ENCODE peak calls at places on chromosome 12, in five cellular contexts. One of them, this sample, is unnamed.

GRCh38 chr12:27866382-27867101 is 86.5 kb upstream of the MANSC4 start:
- DNase-seq in coronary artery: no peak
- DNase-seq in astrocyte: peak; percentile 63
- DNase-seq in fibroblast of the aortic adventitia: peak; percentile 28
- DNase-seq in astrocyte of the spinal cord: peak; percentile 25
- DNase-seq in this sample: peak; percentile 79

GRCh38 chr12:131766382-131767107 is 55.7 kb downstream of the SFSWAP start:
- DNase-seq in astrocyte: no peak
- DNase-seq in fibroblast of the aortic adventitia: no peak
- DNase-seq in coronary artery: no peak
- DNase-seq in astrocyte of the spinal cord: no peak
- DNase-seq in this sample: no peak

GRCh38 chr12:57454566-57455373 is at the start of gene INHBE:
- DNase-seq in astrocyte: peak; percentile 59
- DNase-seq in fibroblast of the aortic adventitia: peak; percentile 88
- DNase-seq in coronary artery: no peak
- DNase-seq in astrocyte of the spinal cord: peak; percentile 89
- DNase-seq in this sample: peak; percentile 96

GRCh38 chr12:50537538-50537919 is 32.7 kb downstream of the DIP2B start:
- DNase-seq in astrocyte of the spinal cord: peak; percentile 29
- DNase-seq in coronary artery: no peak
- DNase-seq in fibroblast of the aortic adventitia: peak; percentile 41
- DNase-seq in astrocyte: peak; percentile 83
- DNase-seq in this sample: peak; percentile 58

GRCh38 chr12:17352164-17352563 is 737.8 kb downstream of the RERGL start:
- DNase-seq in coronary artery: no peak
- DNase-seq in fibroblast of the aortic adventitia: no peak
- DNase-seq in astrocyte of the spinal cord: no peak
- DNase-seq in astrocyte: no peak
- DNase-seq in this sample: no peak

GRCh38 chr12:125330645-125331341 is 265.6 kb downstream of the AACS start:
- DNase-seq in astrocyte: peak; percentile 4
- DNase-seq in fibroblast of the aortic adventitia: peak; percentile 26
- DNase-seq in coronary artery: peak; percentile 67
- DNase-seq in astrocyte of the spinal cord: peak; percentile 34
- DNase-seq in this sample: peak; percentile 17

GRCh38 chr12:14999421-15000047 is 26.7 kb downstream of the PDE6H start:
- DNase-seq in coronary artery: no peak
- DNase-seq in astrocyte: peak; percentile 83
- DNase-seq in fibroblast of the aortic adventitia: peak; percentile 40
- DNase-seq in astrocyte of the spinal cord: peak; percentile 57
- DNase-seq in this sample: peak; percentile 70

GRCh38 chr12:95326450-95326849 is 108.8 kb downstream of the VEZT start:
- DNase-seq in astrocyte: peak; percentile 73
- DNase-seq in coronary artery: no peak
- DNase-seq in astrocyte of the spinal cord: no peak
- DNase-seq in fibroblast of the aortic adventitia: peak; percentile 83
- DNase-seq in this sample: peak; percentile 56

GRCh38 chr12:132222096-132222807 is 78.0 kb downstream of the NOC4L start:
- DNase-seq in astrocyte of the spinal cord: no peak
- DNase-seq in coronary artery: no peak
- DNase-seq in astrocyte: no peak
- DNase-seq in fibroblast of the aortic adventitia: no peak
- DNase-seq in this sample: peak; percentile 66

GRCh38 chr12:69324797-69325466 is 23.2 kb upstream of the LYZ start:
- DNase-seq in coronary artery: no peak
- DNase-seq in fibroblast of the aortic adventitia: no peak
- DNase-seq in astrocyte of the spinal cord: no peak
- DNase-seq in astrocyte: no peak
- DNase-seq in this sample: no peak

GRCh38 chr12:70033310-70033709 is 208.3 kb downstream of the MYRFL start:
- DNase-seq in coronary artery: no peak
- DNase-seq in astrocyte of the spinal cord: no peak
- DNase-seq in astrocyte: no peak
- DNase-seq in fibroblast of the aortic adventitia: no peak
- DNase-seq in this sample: no peak

GRCh38 chr12:31106101-31106803 is 32.6 kb downstream of the DDX11 start:
- DNase-seq in fibroblast of the aortic adventitia: no peak
- DNase-seq in astrocyte of the spinal cord: no peak
- DNase-seq in astrocyte: no peak
- DNase-seq in coronary artery: peak; percentile 61
- DNase-seq in this sample: no peak

GRCh38 chr12:124517260-124518050 is 50.0 kb downstream of the NCOR2 start:
- DNase-seq in coronary artery: peak; percentile 89
- DNase-seq in astrocyte of the spinal cord: peak; percentile 52
- DNase-seq in fibroblast of the aortic adventitia: peak; percentile 68
- DNase-seq in astrocyte: no peak
- DNase-seq in this sample: peak; percentile 60

GRCh38 chr12:31588976-31589375 is 2.0 kb downstream of the DENND5B start:
- DNase-seq in astrocyte: no peak
- DNase-seq in astrocyte of the spinal cord: peak; percentile 22
- DNase-seq in fibroblast of the aortic adventitia: peak; percentile 25
- DNase-seq in coronary artery: no peak
- DNase-seq in this sample: peak; percentile 6

GRCh38 chr12:6059221-6059620 is 65.2 kb downstream of the VWF start:
- DNase-seq in astrocyte of the spinal cord: no peak
- DNase-seq in fibroblast of the aortic adventitia: no peak
- DNase-seq in astrocyte: no peak
- DNase-seq in coronary artery: no peak
- DNase-seq in this sample: no peak

GRCh38 chr12:6053541-6053940 is 70.9 kb downstream of the VWF start:
- DNase-seq in coronary artery: no peak
- DNase-seq in fibroblast of the aortic adventitia: peak; percentile 72
- DNase-seq in astrocyte of the spinal cord: no peak
- DNase-seq in astrocyte: peak; percentile 58
- DNase-seq in this sample: peak; percentile 49

GRCh38 chr12:6058481-6059161 is 65.8 kb downstream of the VWF start:
- DNase-seq in coronary artery: no peak
- DNase-seq in astrocyte of the spinal cord: no peak
- DNase-seq in fibroblast of the aortic adventitia: no peak
- DNase-seq in astrocyte: no peak
- DNase-seq in this sample: no peak

GRCh38 chr12:6057693-6058092 is 66.8 kb downstream of the VWF start:
- DNase-seq in coronary artery: no peak
- DNase-seq in astrocyte: no peak
- DNase-seq in astrocyte of the spinal cord: no peak
- DNase-seq in fibroblast of the aortic adventitia: no peak
- DNase-seq in this sample: no peak

GRCh38 chr12:6056406-6057211 is 67.9 kb downstream of the VWF start:
- DNase-seq in astrocyte: no peak
- DNase-seq in astrocyte of the spinal cord: no peak
- DNase-seq in coronary artery: no peak
- DNase-seq in fibroblast of the aortic adventitia: no peak
- DNase-seq in this sample: no peak
- H3K4me3 ChIP-seq in astrocyte: no peak overlapping the region
- H3K4me3 ChIP-seq in astrocyte of the spinal cord: no peak overlapping the region
- H3K4me3 ChIP-seq in coronary artery: peak overlapping the region; percentile 60
- H3K4me3 ChIP-seq in fibroblast of the aortic adventitia: no peak overlapping the region
- H3K4me3 ChIP-seq in this sample: no peak overlapping the region

GRCh38 chr12:53474077-53474476 is 22.2 kb downstream of the PCBP2 start:
- DNase-seq in fibroblast of the aortic adventitia: no peak
- DNase-seq in astrocyte of the spinal cord: no peak
- DNase-seq in coronary artery: no peak
- DNase-seq in astrocyte: no peak
- DNase-seq in this sample: no peak

GRCh38 chr12:53479314-53479713 is 19.9 kb downstream of the MAP3K12 start:
- DNase-seq in fibroblast of the aortic adventitia: no peak
- DNase-seq in astrocyte: no peak
- DNase-seq in coronary artery: no peak
- DNase-seq in astrocyte of the spinal cord: no peak
- DNase-seq in this sample: no peak

GRCh38 chr12:53474819-53475218 is 22.9 kb downstream of the PCBP2 start:
- DNase-seq in fibroblast of the aortic adventitia: no peak
- DNase-seq in astrocyte: no peak
- DNase-seq in astrocyte of the spinal cord: no peak
- DNase-seq in coronary artery: no peak
- DNase-seq in this sample: no peak

GRCh38 chr12:53478865-53479264 is 20.4 kb downstream of the MAP3K12 start:
- DNase-seq in coronary artery: peak; percentile 0
- DNase-seq in astrocyte: no peak
- DNase-seq in fibroblast of the aortic adventitia: peak; percentile 34
- DNase-seq in astrocyte of the spinal cord: no peak
- DNase-seq in this sample: no peak

GRCh38 chr12:53476769-53477209 is 22.5 kb downstream of the MAP3K12 start:
- DNase-seq in coronary artery: no peak
- DNase-seq in astrocyte of the spinal cord: no peak
- DNase-seq in fibroblast of the aortic adventitia: peak; percentile 51
- DNase-seq in astrocyte: no peak
- DNase-seq in this sample: no peak
- TF ChIP-seq CTCF in coronary artery: no peak
- TF ChIP-seq CTCF in astrocyte of the spinal cord: peak; percentile 40
- TF ChIP-seq CTCF in fibroblast of the aortic adventitia: peak; percentile 19
- TF ChIP-seq CTCF in astrocyte: no peak
- TF ChIP-seq CTCF in this sample: peak; percentile 31

GRCh38 chr12:108602961-108603704 is 5.2 kb upstream of the TMEM119 start:
- DNase-seq in coronary artery: no peak
- DNase-seq in fibroblast of the aortic adventitia: no peak
- DNase-seq in astrocyte of the spinal cord: no peak
- DNase-seq in astrocyte: no peak
- DNase-seq in this sample: no peak

GRCh38 chr12:108603743-108604142 is 5.9 kb upstream of the TMEM119 start:
- DNase-seq in fibroblast of the aortic adventitia: no peak
- DNase-seq in coronary artery: no peak
- DNase-seq in astrocyte: no peak
- DNase-seq in astrocyte of the spinal cord: no peak
- DNase-seq in this sample: no peak

GRCh38 chr12:108600702-108601007 is 2.8 kb upstream of the TMEM119 start:
- DNase-seq in coronary artery: no peak
- DNase-seq in astrocyte: no peak
- DNase-seq in astrocyte of the spinal cord: no peak
- DNase-seq in fibroblast of the aortic adventitia: no peak
- DNase-seq in this sample: no peak

GRCh38 chr12:108604208-108604941 is 6.5 kb upstream of the TMEM119 start:
- DNase-seq in fibroblast of the aortic adventitia: no peak
- DNase-seq in astrocyte of the spinal cord: no peak
- DNase-seq in coronary artery: no peak
- DNase-seq in astrocyte: no peak
- DNase-seq in this sample: no peak

GRCh38 chr12:108602209-108602705 is 4.4 kb upstream of the TMEM119 start:
- DNase-seq in astrocyte of the spinal cord: no peak
- DNase-seq in coronary artery: no peak
- DNase-seq in fibroblast of the aortic adventitia: no peak
- DNase-seq in astrocyte: no peak
- DNase-seq in this sample: no peak
- H3K4me3 ChIP-seq in astrocyte of the spinal cord: no peak overlapping the region
- H3K4me3 ChIP-seq in coronary artery: no peak overlapping the region
- H3K4me3 ChIP-seq in fibroblast of the aortic adventitia: no peak overlapping the region
- H3K4me3 ChIP-seq in astrocyte: no peak overlapping the region
- H3K4me3 ChIP-seq in this sample: no peak overlapping the region

DNA sequence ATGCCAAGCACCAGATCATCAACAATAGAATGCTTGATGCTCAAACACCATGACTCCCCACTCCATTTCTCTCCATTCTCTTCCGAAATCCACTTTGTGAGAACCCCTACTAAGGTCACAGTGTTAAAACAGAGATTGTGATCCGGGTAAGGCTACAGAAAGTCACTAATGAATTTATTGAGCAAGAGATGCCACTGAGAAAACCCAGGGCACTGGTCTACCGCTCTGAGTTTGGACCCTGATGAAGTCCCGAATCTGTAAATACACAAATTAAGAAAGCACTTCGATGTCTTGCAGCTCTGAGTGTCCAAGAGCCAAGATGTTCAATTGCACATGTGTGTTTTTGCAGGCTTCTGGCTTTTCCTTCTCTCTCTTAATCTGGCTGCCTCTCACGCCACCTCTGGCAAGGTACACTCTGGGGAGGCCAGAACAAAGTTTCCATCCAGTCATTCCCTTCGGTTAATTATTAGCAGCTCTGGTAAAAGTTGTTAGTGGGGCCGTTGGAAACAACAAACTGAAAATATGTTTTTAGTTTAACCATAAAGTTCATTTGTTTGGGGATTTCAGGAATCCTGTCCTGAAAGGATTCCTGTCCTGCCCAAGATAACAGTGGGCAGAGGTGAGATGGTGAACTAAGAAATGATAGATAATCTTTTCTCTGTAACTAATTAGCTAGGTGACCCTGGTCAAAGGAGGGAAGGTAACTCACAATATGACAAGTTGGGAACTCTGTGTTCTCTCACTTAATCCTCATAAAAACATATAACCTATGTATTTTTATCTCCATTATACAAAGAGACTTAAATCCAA is 75.4 kb downstream of the BTG1 start:
- DNase-seq in coronary artery: no peak
- DNase-seq in astrocyte of the spinal cord: no peak
- DNase-seq in astrocyte: no peak
- DNase-seq in fibroblast of the aortic adventitia: no peak
- DNase-seq in this sample: no peak
- TF ChIP-seq CTCF in coronary artery: no peak
- TF ChIP-seq CTCF in astrocyte of the spinal cord: no peak
- TF ChIP-seq CTCF in astrocyte: no peak
- TF ChIP-seq CTCF in fibroblast of the aortic adventitia: no peak
- TF ChIP-seq CTCF in this sample: no peak

GRCh38 chr12:64639466-64639865 is 29.2 kb downstream of the RASSF3 start:
- DNase-seq in astrocyte: no peak
- DNase-seq in coronary artery: no peak
- DNase-seq in fibroblast of the aortic adventitia: no peak
- DNase-seq in astrocyte of the spinal cord: no peak
- DNase-seq in this sample: no peak
- H3K4me3 ChIP-seq in astrocyte: no peak overlapping the region
- H3K4me3 ChIP-seq in coronary artery: no peak overlapping the region
- H3K4me3 ChIP-seq in fibroblast of the aortic adventitia: no peak overlapping the region
- H3K4me3 ChIP-seq in astrocyte of the spinal cord: no peak overlapping the region
- H3K4me3 ChIP-seq in this sample: no peak overlapping the region

DNA sequence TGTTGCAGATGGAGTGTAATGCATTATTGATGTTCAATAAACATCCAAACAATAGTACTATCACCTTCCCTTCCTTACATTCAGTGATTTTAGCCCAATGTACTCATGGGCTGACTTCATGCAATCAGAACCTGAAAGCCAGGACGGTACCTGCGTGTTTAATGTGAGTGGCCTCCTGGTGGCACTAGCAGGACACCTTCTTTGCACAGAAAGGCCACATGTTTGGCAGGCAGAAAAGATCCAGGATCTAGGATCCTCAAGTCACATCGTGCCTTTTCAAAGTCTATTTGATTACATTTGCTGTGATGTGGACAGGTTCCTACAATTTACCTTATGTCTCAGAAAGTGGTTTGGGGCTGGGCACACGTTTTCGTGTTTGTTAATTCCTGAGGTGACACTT is 82.9 kb downstream of the NEDD1 start:
- DNase-seq in astrocyte of the spinal cord: peak; percentile 25
- DNase-seq in astrocyte: peak; percentile 7
- DNase-seq in fibroblast of the aortic adventitia: no peak
- DNase-seq in coronary artery: no peak
- DNase-seq in this sample: no peak
- TF ChIP-seq CTCF in astrocyte of the spinal cord: peak; percentile 29
- TF ChIP-seq CTCF in astrocyte: peak; percentile 32
- TF ChIP-seq CTCF in fibroblast of the aortic adventitia: no peak
- TF ChIP-seq CTCF in coronary artery: no peak
- TF ChIP-seq CTCF in this sample: no peak